ENCODE peak calls at places on chromosome 6, in four cellular contexts. U is K562, X is HepG2, O is GM12878. Z is an unnamed sample.

GRCh38 chr6:524803-525202 is 132.1 kb downstream of the HUS1B start:
- DNase-seq in U (no peak), X (no peak), O (no peak), Z (no peak)

GRCh38 chr6:136947037-136947436 is 24.9 kb downstream of the SLC35D3 start:
- DNase-seq in U (no peak), X (no peak), O (no peak), Z (no peak)

GRCh38 chr6:158780963-158781691 is 38.0 kb downstream of the EZR start:
- DNase-seq in U (no peak), X (no peak), O (no peak), Z (no peak)

GRCh38 chr6:159172066-159172465 is 2.9 kb downstream of the FNDC1 start:
- DNase-seq in U (no peak), X (no peak), O (no peak), Z (no peak)

GRCh38 chr6:154292855-154293519 is 63.6 kb downstream of the IPCEF1 start:
- DNase-seq in U (no peak), X (no peak), O (no peak), Z (peak)

GRCh38 chr6:42819803-42820508 is 38.1 kb downstream of the BICRAL start:
- DNase-seq in U (peak), X (peak), O (no peak), Z (peak)

GRCh38 chr6:25010917-25011625 is 75.3 kb upstream of the RIPOR2 start:
- DNase-seq in U (no peak), X (no peak), O (no peak), Z (no peak)

GRCh38 chr6:108942556-108943492 is 94.6 kb downstream of the ARMC2 start:
- DNase-seq in U (peak), X (no peak), O (no peak), Z (peak)

GRCh38 chr6:167323111-167323510 is 1.8 kb upstream of the TTLL2 start:
- DNase-seq in U (no peak), X (no peak), O (no peak), Z (no peak)

GRCh38 chr6:111759836-111760785 is 113.1 kb downstream of the FYN start:
- DNase-seq in U (no peak), X (no peak), O (no peak), Z (peak)

GRCh38 chr6:15444081-15444731 is 198.3 kb downstream of the JARID2 start:
- DNase-seq in U (no peak), X (no peak), O (no peak), Z (peak)

GRCh38 chr6:75204959-75205775 is 686 bp downstream of the COL12A1 start:
- DNase-seq in U (no peak), X (no peak), O (no peak), Z (peak)

GRCh38 chr6:46719099-46719498 is 16.1 kb downstream of the PLA2G7 start:
- DNase-seq in U (no peak), X (no peak), O (no peak), Z (no peak)

GRCh38 chr6:35251949-35252348 is 7.6 kb upstream of the ZNF76 start:
- DNase-seq in U (no peak), X (no peak), O (no peak), Z (no peak)

GRCh38 chr6:22888147-22888831 is 318.9 kb downstream of the HDGFL1 start:
- DNase-seq in U (no peak), X (no peak), O (no peak), Z (no peak)

GRCh38 chr6:106097368-106098231 is 11.5 kb downstream of the PRDM1 start:
- DNase-seq in U (peak), X (no peak), O (peak), Z (no peak)

GRCh38 chr6:149862901-149863595 is 1.1 kb downstream of the LRP11 start:
- DNase-seq in U (peak), X (peak), O (no peak), Z (peak)

GRCh38 chr6:149863596-149863845 is 638 bp downstream of the LRP11 start:
- DNase-seq in U (no peak), X (no peak), O (no peak), Z (no peak)

GRCh38 chr6:149861603-149862423 is 2.3 kb downstream of the LRP11 start:
- DNase-seq in U (no peak), X (no peak), O (no peak), Z (no peak)

GRCh38 chr6:149863846-149864577 is at the start of gene LRP11:
- DNase-seq in U (peak), X (peak), O (no peak), Z (peak)

DNA sequence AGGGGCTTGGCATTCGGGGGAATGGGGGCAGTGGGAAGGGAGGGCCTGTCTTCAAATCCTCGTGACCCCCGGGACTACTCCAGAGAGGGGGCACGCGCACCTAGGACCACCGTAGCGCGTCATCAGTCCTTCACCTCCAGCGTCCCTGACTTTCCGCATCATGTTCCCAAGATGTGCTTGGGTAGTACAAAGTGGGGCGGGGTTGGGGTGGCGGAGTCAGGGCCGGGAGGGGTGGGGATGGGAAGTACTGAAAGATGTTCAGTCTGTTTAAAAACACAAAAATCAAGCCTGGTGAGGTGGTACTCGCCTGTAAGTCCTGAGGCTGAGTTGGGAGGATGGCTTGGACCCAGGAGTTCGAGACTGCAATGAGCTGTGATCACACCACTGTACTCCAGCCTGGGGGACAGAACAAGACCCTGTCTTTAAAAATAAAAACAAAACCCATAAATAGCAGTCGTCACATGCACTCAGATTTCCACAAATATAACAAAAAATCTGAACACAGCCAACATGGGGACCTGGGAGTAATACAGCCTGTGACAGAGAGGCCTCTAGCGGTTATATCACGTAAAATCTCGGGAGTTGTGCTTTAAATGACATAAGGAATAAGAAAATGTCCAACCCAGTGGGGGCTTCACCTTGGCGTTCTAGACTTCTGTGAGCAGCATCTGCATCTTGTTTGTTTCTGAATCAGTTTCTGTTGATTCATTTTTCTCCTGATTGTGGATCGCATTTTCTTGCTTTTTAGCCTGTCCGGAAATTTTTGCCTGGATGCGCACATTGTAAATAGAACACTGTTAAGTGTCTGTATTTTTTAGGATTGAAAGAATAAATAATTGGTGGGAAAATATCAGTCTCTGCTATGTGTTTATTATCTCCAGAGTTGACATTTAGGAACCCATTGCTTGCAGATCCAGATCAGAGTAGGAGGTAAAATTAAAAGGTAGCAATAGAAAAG is 698 bp upstream of the LRP11 start:
- DNase-seq in U (peak), X (peak), O (no peak), Z (peak)
- TF ChIP-seq NFIC in U (no peak), X (no peak), O (no peak), Z (no peak)

GRCh38 chr6:48071833-48072232 is 39.2 kb downstream of the PTCHD4 start:
- DNase-seq in U (no peak), X (peak), O (no peak), Z (no peak)

GRCh38 chr6:48067148-48067709 is 43.8 kb downstream of the PTCHD4 start:
- DNase-seq in U (no peak), X (peak), O (no peak), Z (no peak)

GRCh38 chr6:48074368-48074767 is 36.6 kb downstream of the PTCHD4 start:
- DNase-seq in U (no peak), X (no peak), O (no peak), Z (no peak)

GRCh38 chr6:48069280-48069679 is 41.7 kb downstream of the PTCHD4 start:
- DNase-seq in U (no peak), X (no peak), O (no peak), Z (peak)

DNA sequence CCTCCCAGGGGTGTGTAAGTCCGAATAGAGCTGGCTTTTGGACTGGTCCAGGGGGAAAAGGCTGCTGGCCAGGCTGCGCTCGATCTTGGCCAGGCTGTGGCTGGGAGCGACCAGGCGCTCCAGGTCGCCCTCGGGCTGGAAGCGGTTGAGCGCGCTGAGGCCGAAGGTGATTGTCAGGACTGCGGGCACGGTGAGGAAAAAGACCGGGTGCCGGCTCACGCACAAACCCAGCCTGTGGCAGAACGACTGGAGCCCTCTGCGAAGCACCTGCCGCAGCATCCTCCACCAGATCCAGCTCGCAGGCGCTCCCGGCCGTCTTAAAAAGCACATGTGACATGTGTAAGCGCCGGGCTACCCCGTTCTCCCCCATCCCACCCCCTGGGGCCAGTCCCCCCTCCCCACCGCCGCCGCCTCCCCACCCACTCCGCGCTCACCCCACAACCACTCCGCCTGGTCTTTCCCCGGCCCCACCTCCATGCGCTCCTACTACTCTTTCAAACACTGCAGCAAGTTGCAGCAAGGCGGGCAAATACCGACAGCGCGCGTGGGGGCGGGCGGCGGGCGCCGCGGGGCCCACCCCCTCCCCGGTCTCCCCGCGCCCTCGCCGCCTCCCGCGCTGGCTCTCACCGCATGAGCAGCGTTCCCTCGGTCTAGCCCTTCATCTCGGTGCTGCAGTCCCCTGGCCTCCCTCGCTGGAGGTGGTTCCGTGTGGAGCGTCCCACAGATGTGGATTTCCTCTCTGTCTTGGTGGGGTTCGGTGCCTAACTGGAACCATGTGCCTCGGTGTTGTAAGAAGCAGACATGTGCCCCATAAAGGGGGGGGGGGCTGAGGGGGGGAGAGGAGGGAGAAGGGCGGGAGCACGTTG is 42.4 kb downstream of the PTCHD4 start:
- DNase-seq in U (no peak), X (no peak), O (no peak), Z (peak)
- TF ChIP-seq NFIC in U (no peak), X (no peak), O (no peak), Z (no peak)

GRCh38 chr6:38460216-38460615 is 179.5 kb downstream of the BTBD9 start:
- DNase-seq in U (no peak), X (no peak), O (no peak), Z (no peak)
- TF ChIP-seq NFIC in U (no peak), X (no peak), O (no peak), Z (no peak)

GRCh38 chr6:88870728-88871330 is 92.6 kb downstream of the RNGTT start:
- DNase-seq in U (peak), X (peak), O (peak), Z (peak)
- TF ChIP-seq NFIC in U (no peak), X (no peak), O (no peak), Z (no peak)

GRCh38 chr6:168703970-168704369 is 263.0 kb downstream of the SMOC2 start:
- DNase-seq in U (no peak), X (no peak), O (no peak), Z (no peak)
- TF ChIP-seq NFIC in U (no peak), X (no peak), O (no peak), Z (no peak)

DNA sequence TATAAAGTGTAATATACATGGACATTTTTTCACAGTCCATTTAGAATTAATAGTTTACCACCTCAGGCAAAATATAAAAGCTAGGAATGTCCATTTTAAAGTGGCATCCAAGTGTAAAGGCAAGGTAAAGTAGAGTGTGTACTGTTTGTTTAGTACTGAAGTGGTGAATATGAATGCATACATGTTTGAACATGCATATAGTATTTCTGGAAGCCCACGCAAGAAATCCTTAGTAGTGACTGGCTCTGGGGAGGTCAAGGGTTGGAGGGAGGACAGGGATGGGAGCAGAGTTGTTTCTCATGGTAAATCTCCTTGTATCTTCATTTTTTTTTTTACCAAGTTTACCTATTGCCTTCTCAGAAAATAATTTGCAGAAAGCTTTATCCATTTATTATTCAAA is 129.2 kb downstream of the UNC5CL start:
- DNase-seq in U (no peak), X (no peak), O (no peak), Z (no peak)
- TF ChIP-seq NFIC in U (no peak), X (no peak), O (no peak), Z (no peak)

GRCh38 chr6:2433686-2434085 is 188.3 kb upstream of the GMDS start:
- DNase-seq in U (no peak), X (no peak), O (no peak), Z (no peak)
- TF ChIP-seq NFIC in U (no peak), X (no peak), O (no peak), Z (no peak)

GRCh38 chr6:114194362-114195343 is 148.2 kb downstream of the HS3ST5 start:
- DNase-seq in U (peak), X (no peak), O (no peak), Z (no peak)

GRCh38 chr6:114200896-114201295 is 141.9 kb downstream of the HS3ST5 start:
- DNase-seq in U (no peak), X (peak), O (no peak), Z (no peak)

GRCh38 chr6:114195736-114196403 is 147.0 kb downstream of the HS3ST5 start:
- DNase-seq in U (no peak), X (no peak), O (no peak), Z (no peak)
- TF ChIP-seq NFIC in U (no peak), X (no peak), O (no peak), Z (no peak)

DNA sequence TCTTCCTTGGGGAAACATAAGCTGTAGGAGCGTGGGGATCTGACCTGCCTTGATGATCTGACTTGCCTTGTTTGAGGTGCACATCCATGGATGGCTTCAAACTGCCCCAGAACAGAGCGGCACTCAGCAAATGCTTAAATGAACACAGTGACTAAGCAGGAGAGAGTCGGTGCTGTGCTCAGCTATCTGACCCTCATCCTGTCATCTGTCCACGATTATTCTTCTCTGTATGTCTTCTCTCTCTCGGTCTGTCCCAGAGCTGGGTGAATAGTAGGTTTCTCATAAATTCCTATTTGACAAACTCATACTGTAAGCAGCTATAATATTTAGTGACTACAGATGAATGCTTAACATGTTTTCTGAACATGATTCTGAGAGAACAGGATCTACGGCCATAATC is 37.3 kb downstream of the TRAM2 start:
- DNase-seq in U (peak), X (no peak), O (no peak), Z (no peak)
- TF ChIP-seq NFIC in U (no peak), X (no peak), O (no peak), Z (peak)

DNA sequence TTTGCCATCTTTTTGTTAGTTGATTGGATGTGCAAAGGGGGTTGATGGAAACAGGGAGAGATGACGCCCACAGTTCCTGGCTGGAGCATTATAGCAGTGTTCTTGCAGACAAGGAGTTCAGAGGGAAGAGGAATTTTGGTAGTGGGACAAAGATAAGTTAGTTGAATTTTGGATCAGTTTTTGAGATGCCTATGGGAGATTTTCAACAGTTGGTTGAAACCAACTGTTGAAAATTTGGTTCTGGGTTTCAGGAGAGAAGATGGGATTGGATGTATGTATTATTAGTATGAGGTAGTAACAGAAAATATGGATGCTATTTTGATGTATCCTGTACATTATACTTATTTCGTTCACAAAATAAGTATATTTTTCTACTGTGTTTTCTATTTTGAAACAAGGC is 274.2 kb downstream of the CDKAL1 start:
- DNase-seq in U (no peak), X (no peak), O (no peak), Z (no peak)
- TF ChIP-seq NFIC in U (no peak), X (no peak), O (no peak), Z (no peak)

Z was measured in SK-N-SH.